ENCODE peak calls at places on chromosomes 12 and 14, in five cellular contexts. C is neuronal stem cell, H is mesenchymal stem cell, K is H1, A is trophoblast cell. V is an unnamed sample.

GRCh38 chr14:90375934-90376333 is 20.9 kb upstream of the CALM1 start:
- DNase-seq in H (no peak), K (no peak), A (peak), C (no peak), V (no peak)

GRCh38 chr12:115570271-115570777 is 707.2 kb downstream of the MED13L start:
- DNase-seq in A (no peak), C (peak), K (no peak), H (no peak), V (no peak)

GRCh38 chr14:60356921-60357550 is 108.0 kb downstream of the PPM1A start:
- DNase-seq in H (no peak), A (no peak), K (no peak), C (peak), V (peak)

GRCh38 chr12:38904932-38905479 is 385 bp downstream of the CPNE8 start:
- DNase-seq in H (peak), A (peak), C (peak), K (no peak), V (peak)

GRCh38 chr14:101123639-101124525 is 220.4 kb upstream of the RTL1 start:
- DNase-seq in K (no peak), C (no peak), A (no peak), H (no peak), V (peak)

GRCh38 chr14:105889666-105890473 is 363.5 kb downstream of the TMEM121 start:
- DNase-seq in K (no peak), H (no peak), A (no peak), C (no peak), V (no peak)

GRCh38 chr14:51604078-51604477 is 47.6 kb upstream of the FRMD6 start:
- DNase-seq in A (peak), H (peak), C (no peak), K (no peak), V (no peak)

GRCh38 chr12:5946388-5946787 is 1.3 kb upstream of the ANO2 start:
- DNase-seq in A (no peak), H (no peak), C (no peak), K (no peak), V (no peak)

GRCh38 chr12:62252576-62252975 is 7.6 kb upstream of the USP15 start:
- DNase-seq in H (peak), C (no peak), A (no peak), K (no peak), V (no peak)

GRCh38 chr14:22380511-22381455 is 208.2 kb downstream of the DAD1 start:
- DNase-seq in A (no peak), C (no peak), K (no peak), H (peak), V (no peak)

GRCh38 chr12:76768566-76768965 is 4.7 kb downstream of the ZDHHC17 start:
- DNase-seq in C (no peak), H (no peak), K (no peak), A (no peak), V (no peak)

GRCh38 chr12:26567126-26567525 is 265.9 kb downstream of the ITPR2 start:
- DNase-seq in A (no peak), C (no peak), H (no peak), K (no peak), V (no peak)

GRCh38 chr12:126668961-126669360 is 1598.0 kb upstream of the TMEM132C start:
- DNase-seq in A (no peak), K (no peak), H (no peak), C (no peak), V (no peak)

GRCh38 chr12:124715121-124715990 is 147.9 kb upstream of the NCOR2 start:
- DNase-seq in C (no peak), H (no peak), A (peak), K (no peak), V (no peak)

GRCh38 chr14:57575482-57575881 is 81.8 kb upstream of the CCDC198 start:
- DNase-seq in K (no peak), A (no peak), H (no peak), C (no peak), V (no peak)

GRCh38 chr12:52207895-52208294 is 16.1 kb upstream of the KRT80 start:
- DNase-seq in C (no peak), A (no peak), K (no peak), H (peak), V (no peak)

GRCh38 chr14:55031190-55031589 is 4.2 kb downstream of the SOCS4 start:
- DNase-seq in A (no peak), K (no peak), C (no peak), H (peak), V (no peak)

GRCh38 chr12:111412830-111413441 is 7.2 kb downstream of the SH2B3 start:
- DNase-seq in H (no peak), C (no peak), A (no peak), K (no peak), V (no peak)

GRCh38 chr14:91396959-91397815 is 20.4 kb downstream of the CCDC88C start:
- DNase-seq in C (no peak), K (no peak), A (no peak), H (no peak), V (peak)

GRCh38 chr12:77325505-77325904 is 260.1 kb upstream of the E2F7 start:
- DNase-seq in A (no peak), H (no peak), K (no peak), C (no peak), V (peak)

GRCh38 chr14:72457641-72458040 is 436.3 kb downstream of the DPF3 start:
- DNase-seq in H (peak), K (no peak), A (peak), C (no peak), V (no peak)

GRCh38 chr12:52818376-52818775 is 4.5 kb upstream of the KRT4 start:
- DNase-seq in A (no peak), K (no peak), C (peak), H (no peak), V (no peak)

GRCh38 chr14:105075364-105076295 is 10.4 kb upstream of the GPR132 start:
- DNase-seq in A (no peak), H (peak), K (no peak), C (no peak), V (peak)

GRCh38 chr12:98485792-98486347 is 29.5 kb upstream of the TMPO start:
- DNase-seq in A (peak), C (no peak), H (no peak), K (no peak), V (no peak)

GRCh38 chr14:105273062-105273461 is 24.7 kb downstream of the BTBD6 start:
- DNase-seq in C (no peak), A (peak), H (no peak), K (no peak), V (peak)

GRCh38 chr12:12408265-12408690 is 51.4 kb downstream of the BORCS5 start:
- DNase-seq in K (no peak), H (no peak), C (no peak), A (no peak), V (no peak)

GRCh38 chr12:7935464-7935772 is 569 bp downstream of the SLC2A3 start:
- DNase-seq in C (no peak), K (no peak), H (no peak), A (no peak), V (no peak)

GRCh38 chr12:26721800-26722199 is 111.2 kb downstream of the ITPR2 start:
- DNase-seq in K (no peak), A (no peak), C (no peak), H (no peak), V (no peak)

GRCh38 chr12:43267782-43268181 is 284.2 kb downstream of the ADAMTS20 start:
- DNase-seq in H (no peak), C (no peak), A (no peak), K (no peak), V (no peak)

GRCh38 chr12:98416845-98417244 is 98.5 kb upstream of the TMPO start:
- DNase-seq in A (peak), C (no peak), K (no peak), H (peak), V (no peak)

GRCh38 chr12:22334696-22335290 is at the start of gene ST8SIA1:
- DNase-seq in C (peak), A (no peak), K (no peak), H (peak), V (peak)

GRCh38 chr12:81610955-81611889 is 147.9 kb downstream of the PPFIA2 start:
- DNase-seq in K (no peak), C (no peak), H (no peak), A (no peak), V (peak)

GRCh38 chr12:51847830-51848727 is at the start of gene FIGNL2:
- DNase-seq in A (peak), C (peak), K (no peak), H (peak), V (peak)

GRCh38 chr12:120006248-120006975 is 17.4 kb downstream of the BICDL1 start:
- DNase-seq in C (no peak), K (no peak), H (no peak), A (peak), V (no peak)

GRCh38 chr12:24134092-24134491 is 184.6 kb upstream of the SOX5 start:
- DNase-seq in K (no peak), H (peak), A (no peak), C (no peak), V (no peak)

GRCh38 chr12:24138041-24138440 is 188.6 kb upstream of the SOX5 start:
- DNase-seq in K (no peak), H (no peak), C (no peak), A (no peak), V (no peak)

GRCh38 chr12:24133385-24133784 is 183.9 kb upstream of the SOX5 start:
- DNase-seq in H (no peak), C (peak), A (no peak), K (peak), V (peak)

DNA sequence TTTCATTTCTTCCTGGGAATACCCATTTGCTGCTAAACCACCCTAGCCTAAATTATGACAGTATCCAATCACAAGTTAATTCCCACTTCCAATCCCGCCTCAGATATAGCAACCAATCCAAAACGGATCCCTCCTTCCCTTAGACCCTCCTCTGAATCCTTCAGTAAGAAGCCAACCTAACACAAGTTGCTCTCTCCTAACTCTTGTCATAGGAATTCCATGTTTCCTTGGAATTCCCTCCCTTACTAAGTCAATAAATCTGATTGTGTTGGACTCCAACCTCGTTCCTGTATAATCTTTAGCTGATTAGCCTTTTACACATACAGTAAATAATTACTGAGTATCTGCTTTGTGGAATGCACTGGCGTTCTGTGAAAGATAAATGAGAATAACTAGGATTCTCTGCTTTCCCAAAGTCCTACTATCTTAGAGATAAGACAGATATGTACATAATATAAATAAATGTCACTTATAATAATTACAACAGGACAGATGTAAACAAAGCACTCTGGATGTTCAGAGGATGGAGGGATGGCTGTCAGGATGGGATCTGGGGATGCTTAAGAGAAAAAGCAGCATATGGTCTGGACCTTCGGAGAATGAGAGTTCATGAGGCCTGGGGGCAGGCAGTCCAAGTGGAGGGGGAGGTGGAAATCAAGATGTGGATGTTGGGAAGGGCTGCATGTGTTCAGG is 185.8 kb upstream of the SOX5 start:
- DNase-seq in A (no peak), K (no peak), C (no peak), H (peak), V (no peak)
- H2BK5ac ChIP-seq in A (no peak), K (no peak), C (no peak), H (no peak), V (no peak)

GRCh38 chr12:131634037-131634436 is 76.9 kb upstream of the SFSWAP start:
- DNase-seq in K (no peak), A (no peak), C (no peak), H (no peak), V (no peak)
- H2BK12ac ChIP-seq in K (no peak), A (no peak), C (no peak), H (no peak), V (no peak)

GRCh38 chr14:35045798-35046047 is 349 bp upstream of the FAM177A1 start:
- DNase-seq in C (no peak), K (no peak), H (no peak), A (no peak), V (no peak)

GRCh38 chr14:35046751-35047536 is 872 bp downstream of the FAM177A1 start:
- DNase-seq in A (peak), K (no peak), C (no peak), H (peak), V (no peak)

GRCh38 chr14:35043046-35043445 is 3.0 kb upstream of the FAM177A1 start:
- DNase-seq in H (no peak), A (peak), K (no peak), C (no peak), V (no peak)

GRCh38 chr14:35046048-35046750 is at the start of gene FAM177A1:
- DNase-seq in H (peak), K (peak), C (peak), A (peak), V (peak)

GRCh38 chr14:35044939-35045797 is 904 bp upstream of the FAM177A1 start:
- DNase-seq in K (no peak), A (peak), C (no peak), H (no peak), V (no peak)
- H2BK5ac ChIP-seq in K (no peak), A (no peak), C (no peak), H (no peak), V (no peak)

DNA sequence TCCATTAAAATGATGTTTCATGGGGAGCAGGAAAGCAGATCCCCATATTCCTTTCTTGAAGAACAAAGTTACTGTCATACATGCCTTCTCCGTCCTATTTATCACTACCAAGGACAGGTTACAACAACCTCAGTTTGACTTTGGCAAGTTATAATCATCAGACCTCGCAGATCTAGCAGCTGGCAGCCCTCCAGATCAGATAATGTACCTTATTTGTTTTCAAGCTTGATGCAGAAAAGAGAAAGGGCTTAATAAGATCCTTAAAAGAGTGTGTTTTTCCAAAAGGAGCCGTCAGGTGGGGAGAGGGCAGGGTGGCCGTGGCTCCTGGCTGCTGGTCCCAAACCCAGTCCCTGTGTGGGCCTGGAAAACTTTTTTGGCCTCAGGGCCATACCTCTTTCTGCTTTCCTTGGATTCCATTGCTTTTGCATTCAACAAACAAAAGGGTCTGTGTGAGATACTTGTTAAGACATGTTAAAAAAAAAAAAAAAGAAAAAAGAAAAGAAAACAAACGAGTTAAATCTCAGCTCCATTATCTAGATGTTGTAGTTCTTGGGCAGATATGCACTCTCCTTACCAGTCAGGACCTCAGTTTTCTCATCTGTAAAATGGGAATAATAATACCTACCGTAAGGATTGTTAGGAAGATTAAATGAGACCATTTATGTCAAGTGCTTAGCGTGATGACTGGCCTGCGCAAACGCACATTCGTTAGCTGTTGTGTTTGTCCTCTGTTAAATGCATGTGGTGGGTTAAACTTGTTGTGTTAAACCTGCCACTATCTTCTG is 64.6 kb downstream of the B4GALNT3 start:
- DNase-seq in H (no peak), K (no peak), A (peak), C (no peak), V (no peak)
- H2BK12ac ChIP-seq in H (no peak), K (no peak), A (no peak), C (no peak), V (no peak)